ENCODE peak calls at places on chromosomes 2 and 18, in eight cellular contexts. One of them, this sample, is unnamed.

GRCh38 chr2:233061591-233062446 is 1.7 kb downstream of the INPP5D start:
- DNase-seq in GM04504: no peak
- DNase-seq in non-pigmented ciliary epithelial cell: no peak
- DNase-seq in lung microvascular endothelial cell: peak
- DNase-seq in AG04450: no peak
- DNase-seq in heart left ventricle: peak
- DNase-seq in effector memory CD4-positive, alpha-beta T cell: no peak
- DNase-seq in OCI-LY7: peak
- DNase-seq in this sample: no peak

GRCh38 chr2:132489150-132489549 is 72.5 kb downstream of the GPR39 start:
- DNase-seq in effector memory CD4-positive, alpha-beta T cell: no peak
- DNase-seq in heart left ventricle: peak
- DNase-seq in non-pigmented ciliary epithelial cell: no peak
- DNase-seq in GM04504: no peak
- DNase-seq in lung microvascular endothelial cell: peak
- DNase-seq in OCI-LY7: no peak
- DNase-seq in AG04450: no peak
- DNase-seq in this sample: no peak

GRCh38 chr2:42905341-42906114 is 113.1 kb upstream of the HAAO start:
- DNase-seq in OCI-LY7: no peak
- DNase-seq in non-pigmented ciliary epithelial cell: no peak
- DNase-seq in AG04450: no peak
- DNase-seq in GM04504: no peak
- DNase-seq in effector memory CD4-positive, alpha-beta T cell: no peak
- DNase-seq in lung microvascular endothelial cell: peak
- DNase-seq in heart left ventricle: peak
- DNase-seq in this sample: no peak

GRCh38 chr18:70190529-70190928 is 15.0 kb downstream of the RTTN start:
- DNase-seq in GM04504: no peak
- DNase-seq in effector memory CD4-positive, alpha-beta T cell: no peak
- DNase-seq in non-pigmented ciliary epithelial cell: no peak
- DNase-seq in heart left ventricle: no peak
- DNase-seq in lung microvascular endothelial cell: peak
- DNase-seq in AG04450: no peak
- DNase-seq in OCI-LY7: no peak
- DNase-seq in this sample: no peak

GRCh38 chr2:236962816-236963215 is 122.9 kb upstream of the COPS8 start:
- DNase-seq in GM04504: no peak
- DNase-seq in AG04450: no peak
- DNase-seq in heart left ventricle: no peak
- DNase-seq in lung microvascular endothelial cell: no peak
- DNase-seq in effector memory CD4-positive, alpha-beta T cell: no peak
- DNase-seq in non-pigmented ciliary epithelial cell: no peak
- DNase-seq in OCI-LY7: no peak
- DNase-seq in this sample: no peak

GRCh38 chr2:111534816-111535803 is 348.9 kb downstream of the ANAPC1 start:
- DNase-seq in heart left ventricle: no peak
- DNase-seq in GM04504: peak
- DNase-seq in effector memory CD4-positive, alpha-beta T cell: peak
- DNase-seq in AG04450: peak
- DNase-seq in non-pigmented ciliary epithelial cell: no peak
- DNase-seq in lung microvascular endothelial cell: peak
- DNase-seq in OCI-LY7: no peak
- DNase-seq in this sample: no peak

GRCh38 chr18:73952296-73952946 is 195.2 kb downstream of the FBXO15 start:
- DNase-seq in heart left ventricle: no peak
- DNase-seq in lung microvascular endothelial cell: no peak
- DNase-seq in non-pigmented ciliary epithelial cell: no peak
- DNase-seq in AG04450: no peak
- DNase-seq in effector memory CD4-positive, alpha-beta T cell: no peak
- DNase-seq in GM04504: no peak
- DNase-seq in OCI-LY7: no peak
- DNase-seq in this sample: no peak

GRCh38 chr18:32126538-32126937 is 34.9 kb downstream of the RNF138 start:
- DNase-seq in heart left ventricle: no peak
- DNase-seq in effector memory CD4-positive, alpha-beta T cell: no peak
- DNase-seq in OCI-LY7: no peak
- DNase-seq in non-pigmented ciliary epithelial cell: no peak
- DNase-seq in GM04504: no peak
- DNase-seq in lung microvascular endothelial cell: no peak
- DNase-seq in AG04450: no peak
- DNase-seq in this sample: no peak

GRCh38 chr2:43539991-43540860 is 55.6 kb downstream of the THADA start:
- DNase-seq in non-pigmented ciliary epithelial cell: peak
- DNase-seq in AG04450: peak
- DNase-seq in lung microvascular endothelial cell: peak
- DNase-seq in heart left ventricle: peak
- DNase-seq in OCI-LY7: no peak
- DNase-seq in effector memory CD4-positive, alpha-beta T cell: no peak
- DNase-seq in GM04504: peak
- DNase-seq in this sample: peak

GRCh38 chr2:119305497-119306195 is 61.0 kb downstream of the C2orf76 start:
- DNase-seq in non-pigmented ciliary epithelial cell: no peak
- DNase-seq in lung microvascular endothelial cell: no peak
- DNase-seq in OCI-LY7: no peak
- DNase-seq in AG04450: no peak
- DNase-seq in heart left ventricle: no peak
- DNase-seq in effector memory CD4-positive, alpha-beta T cell: no peak
- DNase-seq in GM04504: no peak
- DNase-seq in this sample: no peak

GRCh38 chr2:169343202-169343601 is 19.1 kb downstream of the LRP2 start:
- DNase-seq in OCI-LY7: no peak
- DNase-seq in GM04504: no peak
- DNase-seq in effector memory CD4-positive, alpha-beta T cell: no peak
- DNase-seq in lung microvascular endothelial cell: no peak
- DNase-seq in heart left ventricle: no peak
- DNase-seq in AG04450: no peak
- DNase-seq in non-pigmented ciliary epithelial cell: no peak
- DNase-seq in this sample: no peak

GRCh38 chr2:42784204-42784880 is 8.0 kb downstream of the HAAO start:
- DNase-seq in GM04504: no peak
- DNase-seq in OCI-LY7: no peak
- DNase-seq in AG04450: no peak
- DNase-seq in heart left ventricle: no peak
- DNase-seq in effector memory CD4-positive, alpha-beta T cell: no peak
- DNase-seq in lung microvascular endothelial cell: no peak
- DNase-seq in non-pigmented ciliary epithelial cell: no peak
- DNase-seq in this sample: no peak

GRCh38 chr18:68623342-68623741 is 91.6 kb downstream of the TMX3 start:
- DNase-seq in GM04504: peak
- DNase-seq in lung microvascular endothelial cell: peak
- DNase-seq in AG04450: peak
- DNase-seq in non-pigmented ciliary epithelial cell: peak
- DNase-seq in heart left ventricle: no peak
- DNase-seq in OCI-LY7: peak
- DNase-seq in effector memory CD4-positive, alpha-beta T cell: no peak
- DNase-seq in this sample: peak

GRCh38 chr2:234967201-234967873 is 15.5 kb downstream of the SH3BP4 start:
- DNase-seq in heart left ventricle: no peak
- DNase-seq in effector memory CD4-positive, alpha-beta T cell: no peak
- DNase-seq in OCI-LY7: no peak
- DNase-seq in lung microvascular endothelial cell: no peak
- DNase-seq in AG04450: no peak
- DNase-seq in non-pigmented ciliary epithelial cell: no peak
- DNase-seq in GM04504: no peak
- DNase-seq in this sample: no peak

GRCh38 chr2:73185965-73186364 is 16.4 kb upstream of the NOTO start:
- DNase-seq in OCI-LY7: no peak
- DNase-seq in effector memory CD4-positive, alpha-beta T cell: no peak
- DNase-seq in heart left ventricle: no peak
- DNase-seq in AG04450: no peak
- DNase-seq in lung microvascular endothelial cell: no peak
- DNase-seq in GM04504: no peak
- DNase-seq in non-pigmented ciliary epithelial cell: no peak
- DNase-seq in this sample: no peak

GRCh38 chr18:48850891-48851302 is 99.9 kb downstream of the SMAD7 start:
- DNase-seq in non-pigmented ciliary epithelial cell: no peak
- DNase-seq in effector memory CD4-positive, alpha-beta T cell: no peak
- DNase-seq in OCI-LY7: no peak
- DNase-seq in GM04504: no peak
- DNase-seq in lung microvascular endothelial cell: peak
- DNase-seq in AG04450: no peak
- DNase-seq in heart left ventricle: peak
- DNase-seq in this sample: no peak

GRCh38 chr2:121263996-121264715 is 20.8 kb downstream of the TFCP2L1 start:
- DNase-seq in lung microvascular endothelial cell: no peak
- DNase-seq in GM04504: no peak
- DNase-seq in OCI-LY7: no peak
- DNase-seq in non-pigmented ciliary epithelial cell: no peak
- DNase-seq in effector memory CD4-positive, alpha-beta T cell: no peak
- DNase-seq in AG04450: no peak
- DNase-seq in heart left ventricle: no peak
- DNase-seq in this sample: no peak

This sample was measured in AG09319.